ENCODE peak calls at places on chromosomes 4 and X, in eight cellular contexts. One of them, this sample, is unnamed.

GRCh38 chrX:30065226-30065625 is 150.1 kb upstream of the MAGEB2 start:
- DNase-seq in A549: no peak
- DNase-seq in adrenal gland: no peak
- DNase-seq in heart left ventricle: no peak
- DNase-seq in HepG2: no peak
- DNase-seq in IMR-90: peak; percentile 52
- DNase-seq in testis: no peak
- DNase-seq in breast epithelium: no peak
- DNase-seq in this sample: no peak

GRCh38 chrX:77003956-77004355 is 443.2 kb upstream of the FGF16 start:
- DNase-seq in A549: no peak
- DNase-seq in adrenal gland: no peak
- DNase-seq in heart left ventricle: peak; percentile 23
- DNase-seq in HepG2: no peak
- DNase-seq in IMR-90: no peak
- DNase-seq in testis: no peak
- DNase-seq in breast epithelium: no peak
- DNase-seq in this sample: no peak

GRCh38 chrX:254630-255215 is 26.5 kb upstream of the PLCXD1 start:
- DNase-seq in A549: no peak
- DNase-seq in adrenal gland: no peak
- DNase-seq in heart left ventricle: no peak
- DNase-seq in HepG2: no peak
- DNase-seq in IMR-90: no peak
- DNase-seq in testis: no peak
- DNase-seq in breast epithelium: peak; percentile 7
- DNase-seq in this sample: no peak

GRCh38 chr4:110618091-110619000 is 4.5 kb downstream of the PITX2 start:
- DNase-seq in A549: no peak
- DNase-seq in adrenal gland: no peak
- DNase-seq in heart left ventricle: no peak
- DNase-seq in HepG2: no peak
- DNase-seq in IMR-90: no peak
- DNase-seq in testis: no peak
- DNase-seq in breast epithelium: no peak
- DNase-seq in this sample: no peak

GRCh38 chr4:143025111-143025704 is 159.5 kb upstream of the USP38 start:
- DNase-seq in A549: peak; percentile 41
- DNase-seq in adrenal gland: no peak
- DNase-seq in heart left ventricle: no peak
- DNase-seq in HepG2: peak; percentile 9
- DNase-seq in IMR-90: peak; percentile 33
- DNase-seq in testis: no peak
- DNase-seq in breast epithelium: no peak
- DNase-seq in this sample: no peak

GRCh38 chrX:39261446-39262147 is 460.3 kb downstream of the MID1IP1 start:
- DNase-seq in A549: peak; percentile 26
- DNase-seq in adrenal gland: peak; percentile 44
- DNase-seq in heart left ventricle: no peak
- DNase-seq in HepG2: peak; percentile 0
- DNase-seq in IMR-90: no peak
- DNase-seq in testis: no peak
- DNase-seq in breast epithelium: no peak
- DNase-seq in this sample: no peak

GRCh38 chrX:80388206-80388605 is 32.0 kb upstream of the TENT5D start:
- DNase-seq in A549: no peak
- DNase-seq in adrenal gland: peak; percentile 69
- DNase-seq in heart left ventricle: no peak
- DNase-seq in HepG2: no peak
- DNase-seq in IMR-90: no peak
- DNase-seq in testis: no peak
- DNase-seq in breast epithelium: no peak
- DNase-seq in this sample: no peak

GRCh38 chr4:101689220-101689619 is 101.3 kb upstream of the BANK1 start:
- DNase-seq in A549: no peak
- DNase-seq in adrenal gland: no peak
- DNase-seq in heart left ventricle: no peak
- DNase-seq in HepG2: peak; percentile 17
- DNase-seq in IMR-90: no peak
- DNase-seq in testis: no peak
- DNase-seq in breast epithelium: no peak
- DNase-seq in this sample: no peak

GRCh38 chr4:45183905-45184304 is 457.5 kb upstream of the GNPDA2 start:
- DNase-seq in A549: no peak
- DNase-seq in adrenal gland: no peak
- DNase-seq in heart left ventricle: no peak
- DNase-seq in HepG2: no peak
- DNase-seq in IMR-90: no peak
- DNase-seq in testis: no peak
- DNase-seq in breast epithelium: no peak
- DNase-seq in this sample: no peak

GRCh38 chrX:105821471-105822081 is 763 bp upstream of the NRK start:
- DNase-seq in A549: no peak
- DNase-seq in adrenal gland: peak; percentile 23
- DNase-seq in heart left ventricle: no peak
- DNase-seq in HepG2: no peak
- DNase-seq in IMR-90: peak; percentile 45
- DNase-seq in testis: peak; percentile 20
- DNase-seq in breast epithelium: no peak
- DNase-seq in this sample: no peak

GRCh38 chrX:153469811-153470410 is 465 bp downstream of the HAUS7 start:
- DNase-seq in A549: no peak
- DNase-seq in adrenal gland: no peak
- DNase-seq in heart left ventricle: no peak
- DNase-seq in HepG2: no peak
- DNase-seq in IMR-90: peak; percentile 8
- DNase-seq in testis: peak; percentile 22
- DNase-seq in breast epithelium: no peak
- DNase-seq in this sample: no peak

GRCh38 chrX:55011294-55011693 is 11.1 kb downstream of the APEX2 start:
- DNase-seq in A549: no peak
- DNase-seq in adrenal gland: no peak
- DNase-seq in heart left ventricle: no peak
- DNase-seq in HepG2: no peak
- DNase-seq in IMR-90: peak; percentile 4
- DNase-seq in testis: no peak
- DNase-seq in breast epithelium: no peak
- DNase-seq in this sample: no peak

GRCh38 chrX:145825896-145826295 is 8.3 kb downstream of the SLITRK2 start:
- DNase-seq in A549: peak; percentile 17
- DNase-seq in adrenal gland: no peak
- DNase-seq in heart left ventricle: no peak
- DNase-seq in HepG2: no peak
- DNase-seq in IMR-90: no peak
- DNase-seq in testis: peak; percentile 65
- DNase-seq in breast epithelium: no peak
- DNase-seq in this sample: no peak

GRCh38 chrX:129540068-129540653 is at the start of gene OCRL:
- DNase-seq in A549: peak; percentile 72
- DNase-seq in adrenal gland: peak; percentile 69
- DNase-seq in heart left ventricle: peak; percentile 72
- DNase-seq in HepG2: peak; percentile 51
- DNase-seq in IMR-90: peak; percentile 59
- DNase-seq in testis: peak; percentile 75
- DNase-seq in breast epithelium: peak; percentile 42
- DNase-seq in this sample: peak; percentile 71

DNA sequence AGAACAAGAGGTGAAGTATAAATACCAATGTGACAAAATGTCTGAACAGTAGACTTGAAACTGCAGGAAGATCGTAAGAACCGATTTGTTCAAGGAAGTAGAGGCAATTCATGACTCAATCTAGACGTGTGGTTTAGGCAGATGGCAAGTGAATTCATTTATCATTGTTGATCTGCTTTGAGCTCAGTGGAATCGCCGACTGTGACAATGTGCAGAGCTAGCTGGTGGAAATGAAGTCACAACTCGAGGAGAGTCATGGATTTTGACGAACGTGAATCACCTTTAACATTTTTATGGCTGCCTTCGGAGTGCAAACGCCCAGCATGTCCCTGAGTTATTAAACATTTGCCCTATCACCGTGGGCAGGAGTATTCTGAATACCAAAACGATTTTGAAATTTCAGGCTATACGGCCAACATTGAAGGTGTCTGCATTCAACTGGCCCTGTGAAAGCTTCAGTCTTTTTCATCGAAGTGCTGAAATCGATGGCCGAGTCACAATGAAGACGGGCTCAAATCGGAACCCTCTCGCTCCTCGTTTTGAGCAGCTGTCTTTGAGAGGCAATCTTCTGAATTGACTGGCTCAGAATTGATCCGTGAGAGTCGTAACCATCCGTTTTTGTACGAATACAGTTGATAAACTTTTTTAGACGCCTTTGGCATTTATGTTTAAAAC is 689 bp upstream of the OGT start:
- DNase-seq in A549: peak; percentile 12
- DNase-seq in adrenal gland: peak; percentile 38
- DNase-seq in heart left ventricle: no peak
- DNase-seq in HepG2: no peak
- DNase-seq in IMR-90: peak; percentile 66
- DNase-seq in testis: peak; percentile 16
- DNase-seq in breast epithelium: no peak
- DNase-seq in this sample: peak; percentile 15
- TF ChIP-seq POLR2A in A549: no peak
- TF ChIP-seq POLR2A in adrenal gland: no peak
- TF ChIP-seq POLR2A in heart left ventricle: no peak
- TF ChIP-seq POLR2A in HepG2: no peak
- TF ChIP-seq POLR2A in IMR-90: no peak
- TF ChIP-seq POLR2A in testis: no peak
- TF ChIP-seq POLR2A in breast epithelium: no peak
- TF ChIP-seq POLR2A in this sample: no peak

DNA sequence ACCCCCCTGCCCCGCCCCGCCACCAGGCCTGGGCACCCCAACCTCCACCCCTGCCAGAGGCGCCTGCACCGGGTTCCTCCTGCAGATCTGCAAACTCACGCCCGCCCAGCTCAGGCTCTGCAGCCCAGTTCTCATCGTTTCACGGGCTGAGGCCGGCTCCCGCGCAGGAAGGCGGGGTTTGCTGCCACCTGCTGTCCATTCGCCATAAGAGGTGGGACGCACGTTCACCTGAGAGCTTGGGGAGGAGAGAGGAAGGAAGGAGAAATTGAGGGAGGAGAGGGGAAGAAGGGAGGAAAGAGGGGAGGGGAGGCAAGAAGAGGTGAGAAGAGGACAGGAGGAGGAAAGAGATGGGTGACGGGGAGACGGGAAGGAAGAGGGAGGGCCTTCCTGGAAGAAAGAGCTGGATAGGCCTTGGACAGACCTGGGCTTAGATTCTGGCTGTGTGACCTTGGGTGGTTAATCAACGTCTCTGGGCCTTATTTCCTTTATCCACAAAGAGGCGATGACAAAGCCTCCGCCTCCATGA is 114.5 kb downstream of the ADRA2C start:
- DNase-seq in A549: peak; percentile 57
- DNase-seq in adrenal gland: peak; percentile 70
- DNase-seq in heart left ventricle: peak; percentile 64
- DNase-seq in HepG2: peak; percentile 56
- DNase-seq in IMR-90: peak; percentile 33
- DNase-seq in testis: peak; percentile 80
- DNase-seq in breast epithelium: peak; percentile 62
- DNase-seq in this sample: peak; percentile 71
- H3K4me3 ChIP-seq in A549: no peak overlapping the region
- H3K4me3 ChIP-seq in adrenal gland: no peak overlapping the region
- H3K4me3 ChIP-seq in heart left ventricle: no peak overlapping the region
- H3K4me3 ChIP-seq in HepG2: no peak overlapping the region
- H3K4me3 ChIP-seq in IMR-90: no peak overlapping the region
- H3K4me3 ChIP-seq in testis: no peak overlapping the region
- H3K4me3 ChIP-seq in breast epithelium: no peak overlapping the region
- H3K4me3 ChIP-seq in this sample: no peak overlapping the region

DNA sequence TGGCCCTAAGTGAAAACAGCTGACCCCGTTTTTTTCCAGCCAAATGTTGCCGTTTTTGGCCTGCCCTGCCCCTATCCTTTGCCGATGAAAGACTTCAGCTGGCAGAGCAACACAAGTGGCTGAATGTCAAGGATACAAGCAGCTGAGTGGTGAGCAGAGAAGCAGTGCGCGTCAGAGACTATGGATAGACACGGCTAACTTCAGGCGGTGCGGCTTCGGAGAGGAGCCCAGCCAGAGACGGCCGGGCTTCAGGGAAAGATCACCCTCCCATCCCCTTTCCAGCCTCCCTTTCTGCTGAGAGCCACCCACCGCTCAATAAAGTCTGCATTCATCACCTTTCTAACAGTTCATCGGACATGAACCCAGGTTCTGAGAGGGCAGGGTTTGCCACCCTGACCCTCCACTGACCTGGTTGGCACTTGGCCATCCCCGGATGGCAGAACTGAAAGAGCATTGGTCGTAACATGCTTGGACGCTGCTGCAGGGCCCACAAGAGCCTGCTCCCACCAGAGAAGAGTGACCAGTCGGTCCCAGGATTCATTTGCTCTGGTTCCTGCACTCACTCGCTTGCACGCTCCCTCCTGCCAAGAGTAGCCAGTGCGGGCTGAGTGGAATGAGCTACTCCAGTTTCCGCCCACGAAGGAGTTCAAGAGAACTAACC is 125.8 kb downstream of the PPEF1 start:
- DNase-seq in A549: no peak
- DNase-seq in adrenal gland: peak; percentile 91
- DNase-seq in heart left ventricle: peak; percentile 70
- DNase-seq in HepG2: no peak
- DNase-seq in IMR-90: peak; percentile 16
- DNase-seq in testis: peak; percentile 56
- DNase-seq in breast epithelium: no peak
- DNase-seq in this sample: peak; percentile 62
- TF ChIP-seq POLR2A in A549: no peak
- TF ChIP-seq POLR2A in adrenal gland: no peak
- TF ChIP-seq POLR2A in heart left ventricle: no peak
- TF ChIP-seq POLR2A in HepG2: no peak
- TF ChIP-seq POLR2A in IMR-90: no peak
- TF ChIP-seq POLR2A in testis: no peak
- TF ChIP-seq POLR2A in breast epithelium: no peak
- TF ChIP-seq POLR2A in this sample: no peak

GRCh38 chr4:183988874-183989273 is 83.8 kb downstream of the STOX2 start:
- DNase-seq in A549: peak; percentile 18
- DNase-seq in adrenal gland: no peak
- DNase-seq in heart left ventricle: no peak
- DNase-seq in HepG2: no peak
- DNase-seq in IMR-90: no peak
- DNase-seq in testis: no peak
- DNase-seq in breast epithelium: no peak
- DNase-seq in this sample: no peak

GRCh38 chr4:183984561-183984960 is 79.5 kb downstream of the STOX2 start:
- DNase-seq in A549: no peak
- DNase-seq in adrenal gland: no peak
- DNase-seq in heart left ventricle: peak; percentile 80
- DNase-seq in HepG2: no peak
- DNase-seq in IMR-90: no peak
- DNase-seq in testis: peak; percentile 55
- DNase-seq in breast epithelium: no peak
- DNase-seq in this sample: no peak

GRCh38 chr4:183987529-183987946 is 82.4 kb downstream of the STOX2 start:
- DNase-seq in A549: peak; percentile 68
- DNase-seq in adrenal gland: peak; percentile 82
- DNase-seq in heart left ventricle: peak; percentile 87
- DNase-seq in HepG2: no peak
- DNase-seq in IMR-90: peak; percentile 91
- DNase-seq in testis: peak; percentile 73
- DNase-seq in breast epithelium: peak; percentile 71
- DNase-seq in this sample: peak; percentile 64

GRCh38 chr4:183987987-183988392 is 82.9 kb downstream of the STOX2 start:
- DNase-seq in A549: peak; percentile 95
- DNase-seq in adrenal gland: peak; percentile 83
- DNase-seq in heart left ventricle: peak; percentile 88
- DNase-seq in HepG2: peak; percentile 7
- DNase-seq in IMR-90: peak; percentile 95
- DNase-seq in testis: peak; percentile 86
- DNase-seq in breast epithelium: peak; percentile 81
- DNase-seq in this sample: peak; percentile 54

GRCh38 chr4:183986645-183987528 is 81.8 kb downstream of the STOX2 start:
- DNase-seq in A549: no peak
- DNase-seq in adrenal gland: no peak
- DNase-seq in heart left ventricle: no peak
- DNase-seq in HepG2: no peak
- DNase-seq in IMR-90: no peak
- DNase-seq in testis: no peak
- DNase-seq in breast epithelium: no peak
- DNase-seq in this sample: no peak
- H3K4me3 ChIP-seq in A549: peak overlapping the region; percentile 47
- H3K4me3 ChIP-seq in adrenal gland: no peak overlapping the region
- H3K4me3 ChIP-seq in heart left ventricle: no peak overlapping the region
- H3K4me3 ChIP-seq in HepG2: no peak overlapping the region
- H3K4me3 ChIP-seq in IMR-90: peak overlapping the region; percentile 34
- H3K4me3 ChIP-seq in testis: no peak overlapping the region
- H3K4me3 ChIP-seq in breast epithelium: peak overlapping the region; percentile 23
- H3K4me3 ChIP-seq in this sample: peak overlapping the region; percentile 18

This sample was measured in uterus.